ENCODE peak calls at places on chromosomes 5 and 9, in eight cellular contexts. One of them, this sample, is unnamed.

GRCh38 chr9:98045234-98046160 is 11.0 kb upstream of the NANS start:
- DNase-seq in activated CD4-positive, alpha-beta T cell treated with anti-CD3 and anti-CD28 coated beads for 24 hours: no peak
- DNase-seq in A673: no peak
- DNase-seq in pancreas: no peak
- DNase-seq in ureter: no peak
- DNase-seq in caudate nucleus: no peak
- DNase-seq in NCI-H1092 treated with DMSO at 0.1 percent for 48 hours: no peak
- DNase-seq in COR-L47: no peak
- DNase-seq in this sample: no peak

GRCh38 chr5:36305571-36306326 is 4.0 kb upstream of the RANBP3L start:
- DNase-seq in caudate nucleus: no peak
- DNase-seq in ureter: peak; percentile 57
- DNase-seq in NCI-H1092 treated with DMSO at 0.1 percent for 48 hours: peak; percentile 60
- DNase-seq in pancreas: no peak
- DNase-seq in activated CD4-positive, alpha-beta T cell treated with anti-CD3 and anti-CD28 coated beads for 24 hours: no peak
- DNase-seq in COR-L47: peak; percentile 42
- DNase-seq in A673: peak; percentile 60
- DNase-seq in this sample: peak; percentile 35

GRCh38 chr5:138503487-138504270 is 38.4 kb downstream of the EGR1 start:
- DNase-seq in A673: peak; percentile 80
- DNase-seq in NCI-H1092 treated with DMSO at 0.1 percent for 48 hours: peak; percentile 60
- DNase-seq in ureter: peak; percentile 53
- DNase-seq in activated CD4-positive, alpha-beta T cell treated with anti-CD3 and anti-CD28 coated beads for 24 hours: no peak
- DNase-seq in COR-L47: peak; percentile 36
- DNase-seq in pancreas: no peak
- DNase-seq in caudate nucleus: no peak
- DNase-seq in this sample: peak; percentile 81

GRCh38 chr9:127189628-127190027 is 67.2 kb upstream of the ANGPTL2 start:
- DNase-seq in A673: no peak
- DNase-seq in pancreas: peak; percentile 60
- DNase-seq in activated CD4-positive, alpha-beta T cell treated with anti-CD3 and anti-CD28 coated beads for 24 hours: no peak
- DNase-seq in COR-L47: no peak
- DNase-seq in ureter: no peak
- DNase-seq in NCI-H1092 treated with DMSO at 0.1 percent for 48 hours: no peak
- DNase-seq in caudate nucleus: no peak
- DNase-seq in this sample: no peak

GRCh38 chr5:59358497-59358896 is 535.0 kb downstream of the PDE4D start:
- DNase-seq in pancreas: no peak
- DNase-seq in NCI-H1092 treated with DMSO at 0.1 percent for 48 hours: no peak
- DNase-seq in caudate nucleus: no peak
- DNase-seq in ureter: no peak
- DNase-seq in A673: no peak
- DNase-seq in COR-L47: no peak
- DNase-seq in activated CD4-positive, alpha-beta T cell treated with anti-CD3 and anti-CD28 coated beads for 24 hours: no peak
- DNase-seq in this sample: peak; percentile 80

GRCh38 chr9:105881654-105882349 is 187.5 kb downstream of the TMEM38B start:
- DNase-seq in NCI-H1092 treated with DMSO at 0.1 percent for 48 hours: peak; percentile 79
- DNase-seq in A673: peak; percentile 70
- DNase-seq in ureter: peak; percentile 59
- DNase-seq in activated CD4-positive, alpha-beta T cell treated with anti-CD3 and anti-CD28 coated beads for 24 hours: peak; percentile 54
- DNase-seq in caudate nucleus: no peak
- DNase-seq in COR-L47: peak; percentile 71
- DNase-seq in pancreas: no peak
- DNase-seq in this sample: peak; percentile 80

GRCh38 chr5:168943485-168943884 is 357.5 kb downstream of the SLIT3 start:
- DNase-seq in activated CD4-positive, alpha-beta T cell treated with anti-CD3 and anti-CD28 coated beads for 24 hours: no peak
- DNase-seq in A673: no peak
- DNase-seq in pancreas: no peak
- DNase-seq in NCI-H1092 treated with DMSO at 0.1 percent for 48 hours: no peak
- DNase-seq in ureter: no peak
- DNase-seq in caudate nucleus: no peak
- DNase-seq in COR-L47: no peak
- DNase-seq in this sample: no peak

GRCh38 chr5:40762716-40763115 is 7.0 kb upstream of the TTC33 start:
- DNase-seq in activated CD4-positive, alpha-beta T cell treated with anti-CD3 and anti-CD28 coated beads for 24 hours: no peak
- DNase-seq in NCI-H1092 treated with DMSO at 0.1 percent for 48 hours: no peak
- DNase-seq in pancreas: no peak
- DNase-seq in caudate nucleus: no peak
- DNase-seq in ureter: no peak
- DNase-seq in COR-L47: no peak
- DNase-seq in A673: no peak
- DNase-seq in this sample: no peak

GRCh38 chr9:130663258-130664171 is 879 bp upstream of the PRDM12 start:
- DNase-seq in pancreas: no peak
- DNase-seq in caudate nucleus: no peak
- DNase-seq in COR-L47: no peak
- DNase-seq in activated CD4-positive, alpha-beta T cell treated with anti-CD3 and anti-CD28 coated beads for 24 hours: no peak
- DNase-seq in NCI-H1092 treated with DMSO at 0.1 percent for 48 hours: no peak
- DNase-seq in A673: no peak
- DNase-seq in ureter: no peak
- DNase-seq in this sample: peak; percentile 27

GRCh38 chr5:113050606-113051391 is 74.2 kb downstream of the DCP2 start:
- DNase-seq in ureter: no peak
- DNase-seq in pancreas: no peak
- DNase-seq in caudate nucleus: no peak
- DNase-seq in NCI-H1092 treated with DMSO at 0.1 percent for 48 hours: peak; percentile 35
- DNase-seq in activated CD4-positive, alpha-beta T cell treated with anti-CD3 and anti-CD28 coated beads for 24 hours: no peak
- DNase-seq in COR-L47: no peak
- DNase-seq in A673: no peak
- DNase-seq in this sample: no peak

GRCh38 chr5:83077662-83078261 is 415 bp downstream of the XRCC4 start:
- DNase-seq in ureter: no peak
- DNase-seq in activated CD4-positive, alpha-beta T cell treated with anti-CD3 and anti-CD28 coated beads for 24 hours: no peak
- DNase-seq in caudate nucleus: peak; percentile 68
- DNase-seq in A673: no peak
- DNase-seq in pancreas: no peak
- DNase-seq in NCI-H1092 treated with DMSO at 0.1 percent for 48 hours: no peak
- DNase-seq in COR-L47: no peak
- DNase-seq in this sample: peak; percentile 30

GRCh38 chr5:32449216-32449721 is 4.7 kb upstream of the ZFR start:
- DNase-seq in ureter: no peak
- DNase-seq in pancreas: no peak
- DNase-seq in A673: no peak
- DNase-seq in caudate nucleus: no peak
- DNase-seq in COR-L47: no peak
- DNase-seq in NCI-H1092 treated with DMSO at 0.1 percent for 48 hours: no peak
- DNase-seq in activated CD4-positive, alpha-beta T cell treated with anti-CD3 and anti-CD28 coated beads for 24 hours: no peak
- DNase-seq in this sample: peak; percentile 27

GRCh38 chr9:87716141-87716540 is 9.8 kb upstream of the CTSL start:
- DNase-seq in NCI-H1092 treated with DMSO at 0.1 percent for 48 hours: no peak
- DNase-seq in COR-L47: no peak
- DNase-seq in pancreas: no peak
- DNase-seq in caudate nucleus: no peak
- DNase-seq in activated CD4-positive, alpha-beta T cell treated with anti-CD3 and anti-CD28 coated beads for 24 hours: no peak
- DNase-seq in ureter: no peak
- DNase-seq in A673: no peak
- DNase-seq in this sample: no peak

GRCh38 chr5:33688041-33688980 is 203.5 kb downstream of the ADAMTS12 start:
- DNase-seq in pancreas: no peak
- DNase-seq in activated CD4-positive, alpha-beta T cell treated with anti-CD3 and anti-CD28 coated beads for 24 hours: no peak
- DNase-seq in COR-L47: no peak
- DNase-seq in NCI-H1092 treated with DMSO at 0.1 percent for 48 hours: no peak
- DNase-seq in caudate nucleus: no peak
- DNase-seq in A673: no peak
- DNase-seq in ureter: no peak
- DNase-seq in this sample: no peak

GRCh38 chr5:103135461-103135860 is 15.4 kb downstream of the PPIP5K2 start:
- DNase-seq in pancreas: no peak
- DNase-seq in activated CD4-positive, alpha-beta T cell treated with anti-CD3 and anti-CD28 coated beads for 24 hours: no peak
- DNase-seq in NCI-H1092 treated with DMSO at 0.1 percent for 48 hours: no peak
- DNase-seq in caudate nucleus: no peak
- DNase-seq in ureter: no peak
- DNase-seq in A673: no peak
- DNase-seq in COR-L47: no peak
- DNase-seq in this sample: no peak

GRCh38 chr9:113616116-113616515 is 152.6 kb downstream of the RGS3 start:
- DNase-seq in A673: no peak
- DNase-seq in ureter: no peak
- DNase-seq in activated CD4-positive, alpha-beta T cell treated with anti-CD3 and anti-CD28 coated beads for 24 hours: no peak
- DNase-seq in COR-L47: no peak
- DNase-seq in caudate nucleus: no peak
- DNase-seq in pancreas: no peak
- DNase-seq in NCI-H1092 treated with DMSO at 0.1 percent for 48 hours: no peak
- DNase-seq in this sample: no peak

GRCh38 chr5:10009802-10010201 is 239.9 kb downstream of the ATPSCKMT start:
- DNase-seq in caudate nucleus: no peak
- DNase-seq in A673: no peak
- DNase-seq in activated CD4-positive, alpha-beta T cell treated with anti-CD3 and anti-CD28 coated beads for 24 hours: no peak
- DNase-seq in ureter: no peak
- DNase-seq in pancreas: no peak
- DNase-seq in NCI-H1092 treated with DMSO at 0.1 percent for 48 hours: no peak
- DNase-seq in COR-L47: no peak
- DNase-seq in this sample: no peak

This sample was measured in NCI-H82.